ENCODE peak calls at places on chromosome 15, in four cellular contexts. One of them, this sample, is unnamed.

GRCh38 chr15:84794148-84794547 is 23.0 kb upstream of the ALPK3 start:
- DNase-seq in heart left ventricle: no peak
- DNase-seq in AG10803: no peak
- DNase-seq in right cardiac atrium: no peak
- DNase-seq in this sample: no peak

GRCh38 chr15:57060799-57061198 is 142.4 kb downstream of the TCF12 start:
- DNase-seq in AG10803: peak
- DNase-seq in right cardiac atrium: no peak
- DNase-seq in heart left ventricle: no peak
- DNase-seq in this sample: peak

GRCh38 chr15:58390118-58390517 is 41.7 kb upstream of the LIPC start:
- DNase-seq in right cardiac atrium: no peak
- DNase-seq in AG10803: no peak
- DNase-seq in heart left ventricle: no peak
- DNase-seq in this sample: no peak

GRCh38 chr15:45522931-45523331 is 376 bp upstream of the SLC30A4 start:
- DNase-seq in AG10803: peak
- DNase-seq in heart left ventricle: no peak
- DNase-seq in right cardiac atrium: no peak
- DNase-seq in this sample: peak

GRCh38 chr15:95690631-95691340 is 639.7 kb upstream of the NR2F2 start:
- DNase-seq in heart left ventricle: no peak
- DNase-seq in right cardiac atrium: no peak
- DNase-seq in AG10803: no peak
- DNase-seq in this sample: no peak

GRCh38 chr15:78063966-78064365 is 13.5 kb downstream of the TBC1D2B start:
- DNase-seq in right cardiac atrium: no peak
- DNase-seq in AG10803: peak
- DNase-seq in heart left ventricle: no peak
- DNase-seq in this sample: peak

GRCh38 chr15:61682891-61683500 is 377.3 kb downstream of the VPS13C start:
- DNase-seq in AG10803: no peak
- DNase-seq in heart left ventricle: no peak
- DNase-seq in right cardiac atrium: no peak
- DNase-seq in this sample: no peak

GRCh38 chr15:70049115-70049514 is 48.6 kb downstream of the TLE3 start:
- DNase-seq in heart left ventricle: peak
- DNase-seq in right cardiac atrium: no peak
- DNase-seq in AG10803: no peak
- DNase-seq in this sample: no peak

GRCh38 chr15:69725957-69726356 is 273.3 kb downstream of the RPLP1 start:
- DNase-seq in AG10803: no peak
- DNase-seq in heart left ventricle: no peak
- DNase-seq in right cardiac atrium: no peak
- DNase-seq in this sample: no peak

GRCh38 chr15:57324590-57324890 is 51.8 kb upstream of the CGNL1 start:
- DNase-seq in right cardiac atrium: no peak
- DNase-seq in heart left ventricle: no peak
- DNase-seq in AG10803: no peak
- DNase-seq in this sample: no peak

GRCh38 chr15:32784571-32784970 is 66.8 kb downstream of the GREM1 start:
- DNase-seq in heart left ventricle: no peak
- DNase-seq in AG10803: peak
- DNase-seq in right cardiac atrium: no peak
- DNase-seq in this sample: no peak

GRCh38 chr15:60363024-60363674 is 34.6 kb downstream of the ANXA2 start:
- DNase-seq in heart left ventricle: no peak
- DNase-seq in right cardiac atrium: no peak
- DNase-seq in AG10803: no peak
- DNase-seq in this sample: no peak

GRCh38 chr15:70170096-70170699 is 72.5 kb upstream of the TLE3 start:
- DNase-seq in AG10803: no peak
- DNase-seq in right cardiac atrium: peak
- DNase-seq in heart left ventricle: no peak
- DNase-seq in this sample: no peak

GRCh38 chr15:89812126-89812846 is 2.4 kb downstream of the ANPEP start:
- DNase-seq in AG10803: peak
- DNase-seq in right cardiac atrium: peak
- DNase-seq in heart left ventricle: peak
- DNase-seq in this sample: peak

GRCh38 chr15:89812847-89813320 is 1.8 kb downstream of the ANPEP start:
- DNase-seq in heart left ventricle: no peak
- DNase-seq in AG10803: no peak
- DNase-seq in right cardiac atrium: peak
- DNase-seq in this sample: no peak

GRCh38 chr15:89815769-89816168 is 1.1 kb upstream of the ANPEP start:
- DNase-seq in right cardiac atrium: peak
- DNase-seq in heart left ventricle: no peak
- DNase-seq in AG10803: no peak
- DNase-seq in this sample: no peak

GRCh38 chr15:89813381-89814111 is 1.1 kb downstream of the ANPEP start:
- DNase-seq in heart left ventricle: no peak
- DNase-seq in right cardiac atrium: peak
- DNase-seq in AG10803: no peak
- DNase-seq in this sample: no peak

GRCh38 chr15:89814112-89814742 is 425 bp downstream of the ANPEP start:
- DNase-seq in right cardiac atrium: peak
- DNase-seq in heart left ventricle: no peak
- DNase-seq in AG10803: no peak
- DNase-seq in this sample: no peak
- H3K4me3 ChIP-seq in right cardiac atrium: peak
- H3K4me3 ChIP-seq in heart left ventricle: peak
- H3K4me3 ChIP-seq in AG10803: peak
- H3K4me3 ChIP-seq in this sample: peak

GRCh38 chr15:42156266-42156922 is at the start of gene PLA2G4F:
- DNase-seq in right cardiac atrium: no peak
- DNase-seq in AG10803: no peak
- DNase-seq in heart left ventricle: no peak
- DNase-seq in this sample: no peak
- H3K4me3 ChIP-seq in right cardiac atrium: no peak
- H3K4me3 ChIP-seq in AG10803: no peak
- H3K4me3 ChIP-seq in heart left ventricle: peak
- H3K4me3 ChIP-seq in this sample: no peak

DNA sequence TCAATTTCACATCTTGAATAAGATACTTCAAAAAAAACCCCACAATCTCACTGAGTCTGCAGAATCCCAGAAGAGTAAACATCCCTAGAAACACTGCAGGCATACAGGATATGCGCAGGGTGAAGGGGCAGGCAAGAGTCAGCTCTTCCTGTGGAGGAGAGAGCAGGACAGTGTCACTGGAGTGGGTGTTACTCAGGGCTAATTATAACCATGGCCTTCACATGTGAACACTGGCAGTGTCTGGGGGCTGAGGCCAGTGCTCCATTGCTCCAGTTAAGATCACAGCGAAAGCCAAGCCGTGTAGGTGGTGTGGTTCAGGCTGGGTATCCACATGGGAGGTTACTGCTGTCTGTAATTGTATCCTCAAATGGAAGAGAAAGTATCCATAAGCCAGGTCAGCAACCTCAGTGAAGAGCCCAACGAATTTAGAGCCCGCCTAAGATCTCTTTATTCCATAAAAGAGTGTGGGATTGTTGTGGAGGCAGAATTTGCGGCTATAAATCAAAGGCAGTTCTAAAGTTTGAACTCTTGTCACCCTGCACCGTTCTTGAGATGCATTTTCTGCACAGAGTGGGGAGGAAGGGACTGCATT is 84.6 kb downstream of the MESD start:
- DNase-seq in right cardiac atrium: peak
- DNase-seq in heart left ventricle: no peak
- DNase-seq in AG10803: no peak
- DNase-seq in this sample: no peak
- H3K4me3 ChIP-seq in right cardiac atrium: no peak
- H3K4me3 ChIP-seq in heart left ventricle: no peak
- H3K4me3 ChIP-seq in AG10803: no peak
- H3K4me3 ChIP-seq in this sample: no peak

GRCh38 chr15:98121514-98121913 is 161.0 kb downstream of the ARRDC4 start:
- DNase-seq in AG10803: peak
- DNase-seq in heart left ventricle: no peak
- DNase-seq in right cardiac atrium: no peak
- DNase-seq in this sample: no peak
- H3K4me3 ChIP-seq in AG10803: no peak
- H3K4me3 ChIP-seq in heart left ventricle: no peak
- H3K4me3 ChIP-seq in right cardiac atrium: no peak
- H3K4me3 ChIP-seq in this sample: no peak

GRCh38 chr15:51735611-51736010 is 1.8 kb downstream of the LYSMD2 start:
- DNase-seq in heart left ventricle: no peak
- DNase-seq in right cardiac atrium: no peak
- DNase-seq in AG10803: no peak
- DNase-seq in this sample: no peak
- H3K4me3 ChIP-seq in heart left ventricle: no peak
- H3K4me3 ChIP-seq in right cardiac atrium: no peak
- H3K4me3 ChIP-seq in AG10803: no peak
- H3K4me3 ChIP-seq in this sample: no peak

GRCh38 chr15:31353931-31354330 is 27.3 kb downstream of the KLF13 start:
- DNase-seq in AG10803: peak
- DNase-seq in heart left ventricle: peak
- DNase-seq in right cardiac atrium: peak
- DNase-seq in this sample: no peak
- H3K4me3 ChIP-seq in AG10803: peak
- H3K4me3 ChIP-seq in heart left ventricle: peak
- H3K4me3 ChIP-seq in right cardiac atrium: no peak
- H3K4me3 ChIP-seq in this sample: no peak

GRCh38 chr15:73997986-73998385 is 3.5 kb downstream of the PML start:
- DNase-seq in right cardiac atrium: peak
- DNase-seq in AG10803: no peak
- DNase-seq in heart left ventricle: no peak
- DNase-seq in this sample: no peak

GRCh38 chr15:73994419-73994883 is at the start of gene PML:
- DNase-seq in right cardiac atrium: peak
- DNase-seq in AG10803: peak
- DNase-seq in heart left ventricle: peak
- DNase-seq in this sample: peak

GRCh38 chr15:73996267-73996666 is 1.8 kb downstream of the PML start:
- DNase-seq in AG10803: no peak
- DNase-seq in heart left ventricle: no peak
- DNase-seq in right cardiac atrium: no peak
- DNase-seq in this sample: no peak

GRCh38 chr15:73994912-73995622 is 551 bp downstream of the PML start:
- DNase-seq in AG10803: peak
- DNase-seq in heart left ventricle: no peak
- DNase-seq in right cardiac atrium: peak
- DNase-seq in this sample: no peak

DNA sequence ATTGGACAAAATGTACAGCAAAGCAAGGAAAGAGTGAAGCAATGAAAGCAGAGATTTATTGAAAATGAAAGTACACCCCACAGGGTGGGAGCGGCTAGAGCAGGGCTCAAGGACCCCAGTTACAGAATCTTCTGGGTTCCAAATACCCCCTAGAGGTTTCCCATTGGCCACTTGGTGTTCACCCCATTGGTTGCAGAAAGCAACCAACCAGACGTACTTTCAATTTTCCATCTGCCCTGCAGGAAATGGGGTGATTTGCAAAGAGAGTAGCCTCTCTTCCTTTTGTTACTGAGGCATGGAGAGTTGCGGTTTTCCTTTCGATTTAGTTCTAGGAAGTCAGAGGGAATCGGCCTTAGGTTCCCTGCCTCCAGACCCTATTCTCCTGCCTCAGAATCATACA is 2.4 kb downstream of the PML start:
- DNase-seq in heart left ventricle: no peak
- DNase-seq in AG10803: peak
- DNase-seq in right cardiac atrium: no peak
- DNase-seq in this sample: peak
- H3K4me3 ChIP-seq in heart left ventricle: peak
- H3K4me3 ChIP-seq in AG10803: peak
- H3K4me3 ChIP-seq in right cardiac atrium: peak
- H3K4me3 ChIP-seq in this sample: peak

GRCh38 chr15:82571722-82572222 is 31.5 kb upstream of the RPS17 start:
- DNase-seq in heart left ventricle: peak
- DNase-seq in right cardiac atrium: peak
- DNase-seq in AG10803: peak
- DNase-seq in this sample: peak
- H3K4me3 ChIP-seq in heart left ventricle: peak
- H3K4me3 ChIP-seq in right cardiac atrium: peak
- H3K4me3 ChIP-seq in AG10803: peak
- H3K4me3 ChIP-seq in this sample: peak

DNA sequence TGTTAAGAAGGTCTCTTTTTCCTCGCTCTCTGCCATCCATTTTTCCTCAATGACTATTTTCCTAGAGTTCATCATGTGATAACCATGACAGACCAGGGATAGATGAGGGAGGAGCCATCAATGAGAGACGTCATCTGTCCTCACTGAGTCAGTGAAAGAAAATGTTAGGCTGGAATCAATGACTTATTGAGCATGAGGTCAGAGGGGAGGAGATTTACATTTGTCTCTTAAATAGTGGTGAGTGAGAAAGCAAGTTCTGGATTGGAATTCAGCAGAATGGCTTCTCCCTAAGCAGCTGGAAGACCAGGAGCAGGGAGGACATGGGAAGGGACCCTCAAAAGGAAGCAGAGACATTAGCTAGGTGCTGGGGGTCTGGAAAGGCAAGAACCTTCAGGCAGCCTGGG is 28.2 kb upstream of the USP3 start:
- DNase-seq in AG10803: peak
- DNase-seq in heart left ventricle: no peak
- DNase-seq in right cardiac atrium: no peak
- DNase-seq in this sample: peak
- H3K4me3 ChIP-seq in AG10803: no peak
- H3K4me3 ChIP-seq in heart left ventricle: no peak
- H3K4me3 ChIP-seq in right cardiac atrium: no peak
- H3K4me3 ChIP-seq in this sample: no peak

DNA sequence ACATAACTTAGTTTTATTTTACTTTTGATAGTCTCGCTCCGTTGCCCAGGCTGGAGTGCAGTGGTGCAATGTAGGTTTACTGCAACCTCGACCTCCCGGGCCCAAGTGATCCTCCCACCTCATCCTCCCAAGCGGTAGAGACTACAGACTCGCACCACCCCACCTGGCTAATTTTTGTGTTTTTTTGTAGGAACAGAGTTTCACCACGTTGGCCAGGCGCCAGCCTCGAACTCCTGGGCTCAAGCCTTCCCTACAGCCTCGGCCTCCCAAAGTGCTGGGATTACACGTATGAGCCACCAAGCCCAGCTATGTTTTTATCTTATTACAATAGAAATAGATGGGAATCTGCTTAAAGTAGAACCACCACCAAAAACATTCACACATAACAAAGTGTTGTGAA is 2.9 kb downstream of the RNU5A-1 start:
- DNase-seq in AG10803: no peak
- DNase-seq in right cardiac atrium: no peak
- DNase-seq in heart left ventricle: no peak
- DNase-seq in this sample: no peak
- H3K4me3 ChIP-seq in AG10803: no peak
- H3K4me3 ChIP-seq in right cardiac atrium: no peak
- H3K4me3 ChIP-seq in heart left ventricle: no peak
- H3K4me3 ChIP-seq in this sample: no peak

This sample was measured in fibroblast of pulmonary artery.